ENCODE peak calls at places on chromosomes 7 and 10, in six cellular contexts. One of them, this sample, is unnamed.

GRCh38 chr7:17646181-17646956 is 293.9 kb downstream of the SNX13 start:
- DNase-seq in neuronal stem cell: no peak
- DNase-seq in heart right ventricle: no peak
- DNase-seq in mammary epithelial cell: peak; percentile 57
- DNase-seq in esophagus squamous epithelium: no peak
- DNase-seq in T-helper 2 cell: no peak
- DNase-seq in this sample: no peak

GRCh38 chr7:131606346-131607290 is 50.2 kb upstream of the PODXL start:
- DNase-seq in neuronal stem cell: no peak
- DNase-seq in heart right ventricle: no peak
- DNase-seq in mammary epithelial cell: peak; percentile 47
- DNase-seq in esophagus squamous epithelium: no peak
- DNase-seq in T-helper 2 cell: no peak
- DNase-seq in this sample: no peak

GRCh38 chr10:5538446-5538845 is 13.7 kb downstream of the CALML3 start:
- DNase-seq in neuronal stem cell: no peak
- DNase-seq in heart right ventricle: no peak
- DNase-seq in mammary epithelial cell: peak; percentile 83
- DNase-seq in esophagus squamous epithelium: no peak
- DNase-seq in T-helper 2 cell: no peak
- DNase-seq in this sample: no peak

GRCh38 chr7:147308539-147308938 is 1191.9 kb downstream of the CNTNAP2 start:
- DNase-seq in neuronal stem cell: peak; percentile 4
- DNase-seq in heart right ventricle: no peak
- DNase-seq in mammary epithelial cell: no peak
- DNase-seq in esophagus squamous epithelium: no peak
- DNase-seq in T-helper 2 cell: no peak
- DNase-seq in this sample: no peak

GRCh38 chr10:17023386-17024298 is 106.0 kb downstream of the CUBN start:
- DNase-seq in neuronal stem cell: no peak
- DNase-seq in heart right ventricle: no peak
- DNase-seq in mammary epithelial cell: peak; percentile 97
- DNase-seq in esophagus squamous epithelium: peak; percentile 17
- DNase-seq in T-helper 2 cell: peak; percentile 88
- DNase-seq in this sample: no peak

GRCh38 chr10:108544500-108545120 is 1378.7 kb downstream of the XPNPEP1 start:
- DNase-seq in neuronal stem cell: peak; percentile 57
- DNase-seq in heart right ventricle: peak; percentile 47
- DNase-seq in mammary epithelial cell: peak; percentile 36
- DNase-seq in esophagus squamous epithelium: no peak
- DNase-seq in T-helper 2 cell: no peak
- DNase-seq in this sample: peak; percentile 70

GRCh38 chr10:88989824-88990527 is 622 bp upstream of the FAS start:
- DNase-seq in neuronal stem cell: no peak
- DNase-seq in heart right ventricle: no peak
- DNase-seq in mammary epithelial cell: peak; percentile 72
- DNase-seq in esophagus squamous epithelium: no peak
- DNase-seq in T-helper 2 cell: peak; percentile 28
- DNase-seq in this sample: no peak

GRCh38 chr7:111232249-111233084 is 141.5 kb downstream of the LRRN3 start:
- DNase-seq in neuronal stem cell: no peak
- DNase-seq in heart right ventricle: no peak
- DNase-seq in mammary epithelial cell: peak; percentile 56
- DNase-seq in esophagus squamous epithelium: no peak
- DNase-seq in T-helper 2 cell: no peak
- DNase-seq in this sample: no peak

GRCh38 chr7:82506702-82507101 is 63.1 kb upstream of the CACNA2D1 start:
- DNase-seq in neuronal stem cell: no peak
- DNase-seq in heart right ventricle: peak; percentile 20
- DNase-seq in mammary epithelial cell: peak; percentile 63
- DNase-seq in esophagus squamous epithelium: no peak
- DNase-seq in T-helper 2 cell: no peak
- DNase-seq in this sample: no peak

GRCh38 chr7:7271094-7271874 is 88.9 kb downstream of the C1GALT1 start:
- DNase-seq in neuronal stem cell: no peak
- DNase-seq in heart right ventricle: no peak
- DNase-seq in mammary epithelial cell: no peak
- DNase-seq in esophagus squamous epithelium: no peak
- DNase-seq in T-helper 2 cell: no peak
- DNase-seq in this sample: no peak

GRCh38 chr7:112212516-112213036 is 6.1 kb downstream of the ZNF277 start:
- DNase-seq in neuronal stem cell: no peak
- DNase-seq in heart right ventricle: no peak
- DNase-seq in mammary epithelial cell: no peak
- DNase-seq in esophagus squamous epithelium: no peak
- DNase-seq in T-helper 2 cell: no peak
- DNase-seq in this sample: no peak

GRCh38 chr7:16753932-16754571 is 497 bp downstream of the TSPAN13 start:
- DNase-seq in neuronal stem cell: peak; percentile 69
- DNase-seq in heart right ventricle: peak; percentile 30
- DNase-seq in mammary epithelial cell: peak; percentile 39
- DNase-seq in esophagus squamous epithelium: no peak
- DNase-seq in T-helper 2 cell: no peak
- DNase-seq in this sample: peak; percentile 54

GRCh38 chr7:116075351-116076145 is 45.0 kb upstream of the TFEC start:
- DNase-seq in neuronal stem cell: no peak
- DNase-seq in heart right ventricle: no peak
- DNase-seq in mammary epithelial cell: peak; percentile 57
- DNase-seq in esophagus squamous epithelium: no peak
- DNase-seq in T-helper 2 cell: no peak
- DNase-seq in this sample: no peak

GRCh38 chr7:1200045-1200444 is 32.6 kb upstream of the UNCX start:
- DNase-seq in neuronal stem cell: no peak
- DNase-seq in heart right ventricle: no peak
- DNase-seq in mammary epithelial cell: no peak
- DNase-seq in esophagus squamous epithelium: no peak
- DNase-seq in T-helper 2 cell: no peak
- DNase-seq in this sample: no peak

GRCh38 chr7:143288836-143289235 is 685 bp downstream of the CASP2 start:
- DNase-seq in neuronal stem cell: no peak
- DNase-seq in heart right ventricle: no peak
- DNase-seq in mammary epithelial cell: peak; percentile 9
- DNase-seq in esophagus squamous epithelium: no peak
- DNase-seq in T-helper 2 cell: no peak
- DNase-seq in this sample: no peak

GRCh38 chr10:32795598-32796183 is 162.3 kb downstream of the ITGB1 start:
- DNase-seq in neuronal stem cell: peak; percentile 14
- DNase-seq in heart right ventricle: no peak
- DNase-seq in mammary epithelial cell: peak; percentile 17
- DNase-seq in esophagus squamous epithelium: no peak
- DNase-seq in T-helper 2 cell: peak; percentile 8
- DNase-seq in this sample: no peak

GRCh38 chr7:158609313-158609974 is 21.8 kb upstream of the PTPRN2 start:
- DNase-seq in neuronal stem cell: no peak
- DNase-seq in heart right ventricle: no peak
- DNase-seq in mammary epithelial cell: no peak
- DNase-seq in esophagus squamous epithelium: no peak
- DNase-seq in T-helper 2 cell: no peak
- DNase-seq in this sample: no peak

This sample was measured in Right ventricle myocardium superior.